ENCODE peak calls at places on chromosomes 16 and 17, in ten cellular contexts. Z is AML-193; E is KBM-7; Q is caudate nucleus; Y is stimulated activated CD8-positive, alpha-beta memory T cell treated with anti-CD3 and anti-CD28 coated beads, Interleukin-15, amount 100 ng/mL, for 48 hours; K is activated effector memory CD4-positive, alpha-beta T cell treated with anti-CD3 and anti-CD28 coated beads, Interleukin-2, amount 50 U/mL, for 16 hours; H is activated naive CD8-positive, alpha-beta T cell treated with anti-CD3 and anti-CD28 coated beads, Interleukin-2, amount 50 U/mL, for 24 hours; M is NCI-H1930; F is HTR-8/SVneo; J is EH. L is an unnamed sample.

GRCh38 chr16:3264137-3265036 is 8.0 kb upstream of the MEFV start:
- DNase-seq in Z (peak), E (peak), Q (peak), Y (peak), K (peak), H (peak), M (peak), F (peak), J (peak), L (peak)

GRCh38 chr17:45172541-45173286 is 11.0 kb downstream of the HEXIM2 start:
- DNase-seq in Z (no peak), E (no peak), Q (peak), Y (peak), K (peak), H (peak), M (no peak), F (peak), J (peak), L (peak)

GRCh38 chr16:845349-845740 is 44.8 kb upstream of the GNG13 start:
- DNase-seq in Z (no peak), E (no peak), Q (no peak), Y (no peak), K (no peak), H (no peak), M (no peak), F (no peak), J (no peak), L (no peak)

GRCh38 chr17:61466246-61466645 is 14.0 kb downstream of the TBX4 start:
- DNase-seq in Z (no peak), E (no peak), Q (no peak), Y (no peak), K (peak), H (no peak), M (no peak), F (no peak), J (no peak), L (no peak)

GRCh38 chr16:20918486-20919239 is 18.1 kb downstream of the LYRM1 start:
- DNase-seq in Z (no peak), E (no peak), Q (no peak), Y (no peak), K (no peak), H (no peak), M (no peak), F (no peak), J (peak), L (no peak)

GRCh38 chr17:5584971-5585794 is 874 bp upstream of the NLRP1 start:
- DNase-seq in Z (no peak), E (no peak), Q (no peak), Y (no peak), K (no peak), H (no peak), M (no peak), F (peak), J (peak), L (no peak)

GRCh38 chr16:65278874-65279273 is 157.0 kb upstream of the CDH11 start:
- DNase-seq in Z (no peak), E (no peak), Q (no peak), Y (no peak), K (no peak), H (no peak), M (no peak), F (no peak), J (no peak), L (no peak)

GRCh38 chr16:749010-749409 is 8.2 kb upstream of the CIAO3 start:
- DNase-seq in Z (no peak), E (no peak), Q (no peak), Y (no peak), K (no peak), H (no peak), M (no peak), F (no peak), J (peak), L (no peak)

GRCh38 chr17:83153681-83154310 is 74.4 kb downstream of the METRNL start:
- DNase-seq in Z (no peak), E (no peak), Q (no peak), Y (no peak), K (no peak), H (no peak), M (no peak), F (no peak), J (no peak), L (no peak)

L was measured in amygdala.